ENCODE peak calls at places on chromosomes 3 and 15, in four cellular contexts. H, A, F and P are unnamed samples.

GRCh38 chr15:69647160-69647513 is 194.5 kb downstream of the RPLP1 start:
- DNase-seq in H (no peak), A (no peak), F (no peak), P (no peak)

GRCh38 chr3:11236588-11237461 is 35.4 kb upstream of the ATG7 start:
- DNase-seq in H (peak), A (peak), F (no peak), P (peak)

GRCh38 chr3:124600765-124601164 is 129.5 kb upstream of the UMPS start:
- DNase-seq in H (no peak), A (no peak), F (no peak), P (no peak)

GRCh38 chr3:160435747-160436146 is 13.8 kb downstream of the TRIM59 start:
- DNase-seq in H (no peak), A (no peak), F (no peak), P (no peak)

GRCh38 chr3:129530331-129530761 is 1.9 kb downstream of the RHO start:
- DNase-seq in H (peak), A (no peak), F (no peak), P (no peak)

GRCh38 chr3:29775352-29775751 is 494.5 kb downstream of the RBMS3 start:
- DNase-seq in H (peak), A (no peak), F (no peak), P (no peak)

GRCh38 chr3:129257609-129258008 is 8.2 kb downstream of the COPG1 start:
- DNase-seq in H (no peak), A (no peak), F (no peak), P (no peak)

GRCh38 chr3:53045107-53045783 is 628 bp downstream of the SFMBT1 start:
- DNase-seq in H (peak), A (no peak), F (peak), P (peak)

GRCh38 chr15:75902129-75902557 is 1.5 kb upstream of the FBXO22 start:
- DNase-seq in H (peak), A (no peak), F (no peak), P (no peak)

GRCh38 chr15:32867313-32867626 is 149.5 kb downstream of the GREM1 start:
- DNase-seq in H (peak), A (peak), F (no peak), P (no peak)

GRCh38 chr3:144055604-144056003 is 84.0 kb downstream of the DIPK2A start:
- DNase-seq in H (peak), A (no peak), F (no peak), P (no peak)

GRCh38 chr3:113697192-113698090 is 999 bp upstream of the USF3 start:
- DNase-seq in H (peak), A (no peak), F (no peak), P (no peak)

GRCh38 chr3:54653456-54654195 is 274.2 kb downstream of the LRTM1 start:
- DNase-seq in H (no peak), A (no peak), F (no peak), P (no peak)

GRCh38 chr3:69791919-69792399 is 52.7 kb downstream of the MITF start:
- DNase-seq in H (peak), A (no peak), F (no peak), P (no peak)

GRCh38 chr3:190862209-190863118 is at the start of gene GMNC:
- DNase-seq in H (peak), A (peak), F (no peak), P (peak)

GRCh38 chr3:99638244-99638948 is at the start of gene COL8A1:
- DNase-seq in H (peak), A (no peak), F (no peak), P (no peak)

GRCh38 chr15:34650177-34650576 is 66.7 kb upstream of the GOLGA8B start:
- DNase-seq in H (peak), A (no peak), F (no peak), P (no peak)

GRCh38 chr3:52779411-52780297 is 2.3 kb downstream of the ITIH1 start:
- DNase-seq in H (no peak), A (no peak), F (no peak), P (no peak)

GRCh38 chr3:160616721-160617120 is 51.4 kb upstream of the KPNA4 start:
- DNase-seq in H (peak), A (no peak), F (no peak), P (no peak)

GRCh38 chr15:99443056-99443756 is 122.6 kb upstream of the MEF2A start:
- DNase-seq in H (no peak), A (no peak), F (no peak), P (no peak)

GRCh38 chr15:65651042-65651322 is 29.2 kb downstream of the SLC24A1 start:
- DNase-seq in H (no peak), A (no peak), F (no peak), P (no peak)

GRCh38 chr3:15601046-15601398 is 347 bp downstream of the HACL1 start:
- DNase-seq in H (no peak), A (no peak), F (no peak), P (no peak)

GRCh38 chr3:143627336-143627735 is 220.9 kb downstream of the SLC9A9 start:
- DNase-seq in H (no peak), A (no peak), F (no peak), P (peak)

GRCh38 chr15:73009306-73010091 is 42.8 kb upstream of the NEO1 start:
- DNase-seq in H (no peak), A (no peak), F (no peak), P (no peak)

GRCh38 chr3:55091381-55092225 is 163.7 kb upstream of the LRTM1 start:
- DNase-seq in H (peak), A (no peak), F (no peak), P (no peak)

GRCh38 chr15:71802770-71803169 is 7.6 kb upstream of the NR2E3 start:
- DNase-seq in H (no peak), A (no peak), F (no peak), P (no peak)

GRCh38 chr3:13584427-13584891 is 35.5 kb downstream of the FBLN2 start:
- DNase-seq in H (no peak), A (no peak), F (no peak), P (no peak)

GRCh38 chr15:39442898-39443297 is 138.0 kb upstream of the THBS1 start:
- DNase-seq in H (no peak), A (no peak), F (no peak), P (no peak)

GRCh38 chr3:172213765-172214358 is 174.5 kb downstream of the FNDC3B start:
- DNase-seq in H (no peak), A (no peak), F (no peak), P (no peak)

GRCh38 chr3:46383211-46383945 is 12.6 kb downstream of the CCR5 start:
- DNase-seq in H (no peak), A (no peak), F (no peak), P (no peak)

GRCh38 chr3:133568294-133569014 is 5.0 kb upstream of the CDV3 start:
- DNase-seq in H (peak), A (peak), F (no peak), P (no peak)

GRCh38 chr3:41598804-41599481 is 363.0 kb downstream of the ULK4 start:
- DNase-seq in H (peak), A (no peak), F (no peak), P (no peak)

GRCh38 chr3:94544131-94544530 is 481.3 kb downstream of the NSUN3 start:
- DNase-seq in H (no peak), A (no peak), F (no peak), P (no peak)

GRCh38 chr3:183381179-183381578 is 47.2 kb downstream of the MCF2L2 start:
- DNase-seq in H (peak), A (no peak), F (no peak), P (no peak)

GRCh38 chr3:193851416-193851815 is 258.4 kb downstream of the OPA1 start:
- DNase-seq in H (no peak), A (no peak), F (no peak), P (no peak)